ENCODE peak calls at places on chromosomes 5 and 9, in eight cellular contexts. U, L, I, Q, E, T, X and O are unnamed samples.

GRCh38 chr5:110852541-110852940 is 113.7 kb downstream of the SLC25A46 start:
- DNase-seq in U (no peak), L (no peak), I (no peak), Q (no peak), E (no peak), T (no peak), X (no peak), O (no peak)

GRCh38 chr9:38681747-38682227 is 38.1 kb downstream of the FAM240B start:
- DNase-seq in U (no peak), L (no peak), I (peak; percentile 33), Q (peak; percentile 95), E (no peak), T (no peak), X (no peak), O (no peak)

GRCh38 chr9:98785333-98785933 is 10.9 kb downstream of the ANKS6 start:
- DNase-seq in U (peak; percentile 19), L (no peak), I (no peak), Q (no peak), E (no peak), T (no peak), X (no peak), O (no peak)

GRCh38 chr9:133087429-133088145 is 25.8 kb downstream of the CEL start:
- DNase-seq in U (no peak), L (no peak), I (no peak), Q (no peak), E (no peak), T (peak; percentile 44), X (no peak), O (no peak)

GRCh38 chr5:178473858-178474257 is 116.3 kb downstream of the COL23A1 start:
- DNase-seq in U (no peak), L (no peak), I (no peak), Q (no peak), E (no peak), T (no peak), X (no peak), O (no peak)

GRCh38 chr5:14821721-14822120 is 49.9 kb downstream of the ANKH start:
- DNase-seq in U (no peak), L (no peak), I (no peak), Q (no peak), E (no peak), T (no peak), X (no peak), O (no peak)

GRCh38 chr5:93583799-93584530 is 943 bp downstream of the NR2F1 start:
- DNase-seq in U (no peak), L (peak; percentile 45), I (peak; percentile 65), Q (peak; percentile 63), E (peak; percentile 79), T (peak; percentile 54), X (no peak), O (no peak)

GRCh38 chr9:17824191-17824926 is 245.5 kb downstream of the SH3GL2 start:
- DNase-seq in U (no peak), L (no peak), I (no peak), Q (peak; percentile 43), E (peak; percentile 34), T (no peak), X (no peak), O (no peak)

GRCh38 chr5:68476854-68477253 is 261.3 kb downstream of the PIK3R1 start:
- DNase-seq in U (no peak), L (no peak), I (no peak), Q (no peak), E (no peak), T (no peak), X (no peak), O (no peak)

GRCh38 chr5:65952259-65952658 is 25.9 kb downstream of the ERBIN start:
- DNase-seq in U (no peak), L (no peak), I (no peak), Q (no peak), E (no peak), T (no peak), X (no peak), O (no peak)

GRCh38 chr5:6781711-6782110 is 68.5 kb downstream of the TENT4A start:
- DNase-seq in U (no peak), L (no peak), I (no peak), Q (peak; percentile 40), E (no peak), T (no peak), X (no peak), O (no peak)

GRCh38 chr5:125478599-125478998 is 732.2 kb upstream of the ZNF608 start:
- DNase-seq in U (no peak), L (no peak), I (no peak), Q (no peak), E (no peak), T (no peak), X (no peak), O (no peak)

GRCh38 chr9:34589656-34590375 is at the start of gene CNTFR:
- DNase-seq in U (no peak), L (peak; percentile 54), I (peak; percentile 58), Q (no peak), E (peak; percentile 81), T (no peak), X (no peak), O (no peak)

GRCh38 chr9:88773627-88774244 is 217.5 kb upstream of the S1PR3 start:
- DNase-seq in U (no peak), L (no peak), I (peak; percentile 96), Q (peak; percentile 58), E (peak; percentile 23), T (no peak), X (no peak), O (no peak)

GRCh38 chr5:15596936-15597335 is 97.0 kb downstream of the FBXL7 start:
- DNase-seq in U (no peak), L (no peak), I (no peak), Q (no peak), E (no peak), T (no peak), X (no peak), O (no peak)

GRCh38 chr5:878125-878524 is 14.5 kb downstream of the BRD9 start:
- DNase-seq in U (no peak), L (no peak), I (no peak), Q (no peak), E (no peak), T (no peak), X (no peak), O (no peak)

GRCh38 chr9:76045217-76045616 is 154.7 kb downstream of the PCSK5 start:
- DNase-seq in U (no peak), L (no peak), I (no peak), Q (peak; percentile 4), E (no peak), T (no peak), X (no peak), O (no peak)

GRCh38 chr5:59598547-59598874 is 295.0 kb downstream of the PDE4D start:
- DNase-seq in U (no peak), L (no peak), I (no peak), Q (no peak), E (no peak), T (no peak), X (no peak), O (no peak)

GRCh38 chr9:114906922-114907571 is 23.3 kb downstream of the TNFSF8 start:
- DNase-seq in U (no peak), L (no peak), I (peak; percentile 63), Q (peak; percentile 39), E (peak; percentile 58), T (no peak), X (no peak), O (no peak)
- H3K4me1 ChIP-seq in U (peaks cover 2% of the 10 kb centered on the region), L (no peaks in the 10 kb centered on the region), I (peaks cover 11% of the 10 kb centered on the region), Q (peaks cover 5% of the 10 kb centered on the region), E (no peaks in the 10 kb centered on the region), T (peaks cover 16% of the 10 kb centered on the region), X (no peaks in the 10 kb centered on the region), O (peaks cover 69% of the 10 kb centered on the region)

GRCh38 chr5:2919310-2920018 is 168.0 kb upstream of the IRX2 start:
- DNase-seq in U (peak; percentile 20), L (no peak), I (no peak), Q (no peak), E (no peak), T (no peak), X (no peak), O (no peak)
- H3K4me3 ChIP-seq in U (no peak overlapping the region), L (no peak overlapping the region), I (no peak overlapping the region), Q (no peak overlapping the region), E (no peak overlapping the region), T (no peak overlapping the region), X (no peak overlapping the region), O (no peak overlapping the region)

GRCh38 chr5:76867827-76868693 is 18.2 kb downstream of the S100Z start:
- DNase-seq in U (peak; percentile 46), L (peak; percentile 43), I (peak; percentile 81), Q (peak; percentile 51), E (peak; percentile 86), T (peak; percentile 68), X (no peak), O (peak; percentile 47)
- TF ChIP-seq CTCF in U (peak; percentile 68), L (peak; percentile 55), I (peak; percentile 85), Q (peak; percentile 77), E (peak; percentile 83), T (peak; percentile 87), X (peak; percentile 58), O (peak; percentile 69)

DNA sequence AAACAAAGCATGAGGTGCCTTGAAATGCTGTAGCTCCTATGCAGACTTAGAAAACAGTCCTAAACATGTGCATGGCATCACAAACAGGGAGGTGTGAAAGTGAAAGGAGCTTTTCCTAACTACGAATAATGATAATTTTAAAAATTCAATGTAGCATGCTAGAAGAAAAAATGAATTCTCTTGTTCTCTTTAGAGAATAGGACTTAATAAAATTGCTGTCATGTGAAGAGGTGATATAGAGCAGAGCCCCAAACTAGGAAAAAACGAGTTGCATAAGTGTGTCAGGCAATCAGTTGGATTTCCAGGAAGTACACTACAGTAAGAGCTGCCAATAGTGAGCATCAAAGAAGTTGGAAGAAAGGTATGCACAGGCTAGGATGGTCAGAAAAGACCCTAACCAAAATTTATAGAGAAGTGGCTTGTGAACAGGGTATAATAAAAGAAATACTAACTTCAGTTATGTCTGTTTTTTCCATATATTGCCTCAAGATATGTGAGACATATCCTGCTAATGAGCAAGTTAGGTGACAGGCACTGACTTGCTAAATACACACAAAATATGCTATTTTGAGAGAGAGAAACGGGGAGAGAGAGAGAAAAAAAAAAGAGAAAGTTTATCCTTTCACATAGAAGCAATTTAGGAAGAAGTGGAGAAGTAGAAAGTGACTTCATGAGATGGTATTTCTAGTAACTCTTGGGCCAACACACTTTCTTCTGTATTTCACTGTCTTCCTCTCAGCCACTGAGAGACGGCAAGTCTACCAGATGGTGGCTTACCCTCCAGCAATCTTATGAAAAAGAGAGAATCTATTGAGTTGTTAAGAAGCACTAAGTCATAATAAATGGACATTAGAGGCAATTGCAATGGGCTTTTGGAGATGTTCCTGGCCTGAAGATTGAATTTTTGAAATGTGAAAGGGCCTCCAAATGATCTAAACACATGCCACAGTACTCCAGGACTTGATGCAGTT is 18.1 kb downstream of the ITGA2 start:
- DNase-seq in U (no peak), L (no peak), I (no peak), Q (no peak), E (no peak), T (no peak), X (no peak), O (no peak)
- H3K4me1 ChIP-seq in U (peaks cover 2% of the 10 kb centered on the region), L (no peaks in the 10 kb centered on the region), I (no peaks in the 10 kb centered on the region), Q (peaks cover 17% of the 10 kb centered on the region), E (no peaks in the 10 kb centered on the region), T (no peaks in the 10 kb centered on the region), X (no peaks in the 10 kb centered on the region), O (peaks cover 6% of the 10 kb centered on the region)

GRCh38 chr9:97387504-97387886 is 24.4 kb upstream of the TDRD7 start:
- DNase-seq in U (no peak), L (no peak), I (no peak), Q (no peak), E (no peak), T (no peak), X (no peak), O (no peak)
- H3K4me3 ChIP-seq in U (no peak overlapping the region), L (no peak overlapping the region), I (no peak overlapping the region), Q (no peak overlapping the region), E (no peak overlapping the region), T (no peak overlapping the region), X (no peak overlapping the region), O (no peak overlapping the region)